ENCODE peak calls at places on chromosomes 1 and 21, in four cellular contexts. J, Z, A and R are unnamed samples.

GRCh38 chr1:210233495-210234253 is 1.1 kb downstream of the SERTAD4 start:
- DNase-seq in Z (no peak), A (peak; percentile 33), J (no peak), R (no peak)

GRCh38 chr1:116433283-116434257 is 60.5 kb downstream of the ATP1A1 start:
- DNase-seq in J (no peak), A (no peak), Z (peak; percentile 46), R (no peak)

GRCh38 chr1:116255933-116256649 is 117.0 kb upstream of the ATP1A1 start:
- DNase-seq in A (no peak), J (no peak), Z (no peak), R (no peak)

GRCh38 chr1:44775930-44776748 is 799 bp downstream of the RPS8 start:
- DNase-seq in A (no peak), J (no peak), Z (no peak), R (no peak)

GRCh38 chr1:230552880-230553279 is 89.4 kb upstream of the COG2 start:
- DNase-seq in A (no peak), Z (no peak), J (no peak), R (no peak)

GRCh38 chr1:33472349-33472980 is at the start of gene ZSCAN20:
- DNase-seq in Z (peak; percentile 99), A (peak; percentile 80), J (peak; percentile 89), R (peak; percentile 92)

GRCh38 chr1:22471610-22472009 is 20.0 kb downstream of the ZBTB40 start:
- DNase-seq in A (no peak), Z (no peak), J (no peak), R (no peak)

GRCh38 chr1:4655674-4656532 is 1.5 kb downstream of the AJAP1 start:
- DNase-seq in A (peak; percentile 76), Z (no peak), J (no peak), R (no peak)

GRCh38 chr1:4084053-4084431 is 184.0 kb upstream of the C1orf174 start:
- DNase-seq in J (no peak), A (no peak), Z (no peak), R (no peak)

GRCh38 chr1:38476784-38477175 is 382.8 kb downstream of the RRAGC start:
- DNase-seq in J (no peak), A (no peak), Z (no peak), R (no peak)

GRCh38 chr1:59146651-59147358 is 150.1 kb upstream of the FGGY start:
- DNase-seq in A (peak; percentile 33), J (no peak), Z (no peak), R (no peak)

GRCh38 chr1:164563821-164564251 is 4.9 kb downstream of the PBX1 start:
- DNase-seq in Z (no peak), J (no peak), A (no peak), R (no peak)

GRCh38 chr21:46661211-46661625 is 25.7 kb downstream of the PRMT2 start:
- DNase-seq in A (no peak), Z (peak; percentile 68), J (no peak), R (no peak)

GRCh38 chr1:113686891-113687624 is 72.2 kb downstream of the PHTF1 start:
- DNase-seq in Z (peak; percentile 41), A (no peak), J (no peak), R (no peak)

GRCh38 chr21:44714905-44715304 is 3.5 kb upstream of the TSPEAR start:
- DNase-seq in J (no peak), Z (no peak), A (no peak), R (no peak)

GRCh38 chr1:6547301-6547700 is 7.0 kb downstream of the NOL9 start:
- DNase-seq in Z (no peak), J (no peak), A (no peak), R (no peak)

GRCh38 chr1:30699762-30700161 is 23.6 kb downstream of the MATN1 start:
- DNase-seq in J (no peak), Z (no peak), A (no peak), R (no peak)

GRCh38 chr1:207414606-207415108 is 39.5 kb upstream of the CR2 start:
- DNase-seq in A (no peak), J (peak; percentile 93), Z (no peak), R (no peak)

GRCh38 chr1:156291226-156292061 is 4.0 kb downstream of the GLMP start:
- DNase-seq in A (peak; percentile 26), J (no peak), Z (peak; percentile 79), R (peak; percentile 48)

GRCh38 chr1:16677552-16678423 is 11.0 kb upstream of the RNU1-3 start:
- DNase-seq in J (peak; percentile 24), Z (peak; percentile 81), A (peak; percentile 65), R (peak; percentile 95)

GRCh38 chr1:203702130-203702577 is 62.8 kb upstream of the LAX1 start:
- DNase-seq in Z (no peak), A (peak; percentile 63), J (peak; percentile 40), R (peak; percentile 52)

GRCh38 chr21:17438642-17439041 is 74.2 kb upstream of the CXADR start:
- DNase-seq in A (no peak), Z (no peak), J (no peak), R (no peak)

GRCh38 chr1:116131170-116131569 is 20.0 kb downstream of the MAB21L3 start:
- DNase-seq in A (no peak), J (no peak), Z (no peak), R (no peak)

GRCh38 chr1:162412002-162412401 is at the start of gene SH2D1B:
- DNase-seq in J (no peak), A (no peak), Z (no peak), R (no peak)

GRCh38 chr1:207698822-207699483 is 52.9 kb upstream of the CD46 start:
- DNase-seq in A (no peak), J (no peak), Z (peak; percentile 73), R (peak; percentile 38)

GRCh38 chr1:178660484-178660883 is 64.6 kb upstream of the RALGPS2 start:
- DNase-seq in Z (no peak), J (peak; percentile 45), A (no peak), R (no peak)

GRCh38 chr1:29392036-29392435 is 155.7 kb downstream of the PTPRU start:
- DNase-seq in A (no peak), Z (no peak), J (no peak), R (no peak)

GRCh38 chr1:200873671-200874397 is 1.1 kb downstream of the GPR25 start:
- DNase-seq in A (no peak), J (no peak), Z (no peak), R (no peak)

GRCh38 chr1:42172394-42173133 is 8.0 kb upstream of the GUCA2A start:
- DNase-seq in J (no peak), A (no peak), Z (no peak), R (no peak)

GRCh38 chr1:25911162-25911561 is 4.9 kb upstream of the STMN1 start:
- DNase-seq in J (no peak), A (no peak), Z (no peak), R (no peak)

GRCh38 chr21:39004776-39005605 is 178.3 kb downstream of the PSMG1 start:
- DNase-seq in Z (no peak), A (no peak), J (no peak), R (no peak)

GRCh38 chr1:158203693-158204457 is 23.2 kb downstream of the CD1D start:
- DNase-seq in J (peak; percentile 8), Z (peak; percentile 64), A (peak; percentile 41), R (peak; percentile 33)

GRCh38 chr1:26701266-26701994 is 5.6 kb downstream of the ARID1A start:
- DNase-seq in Z (no peak), A (no peak), J (no peak), R (no peak)